ENCODE peak calls at places on chromosomes 7 and 10, in ten cellular contexts. One of them, this sample, is unnamed.

GRCh38 chr10:71512794-71513379 is 116.2 kb downstream of the CDH23 start:
- DNase-seq in WTC11: no peak
- DNase-seq in HCT116: peak; percentile 6
- DNase-seq in K562: no peak
- DNase-seq in endothelial cell of umbilical vein: no peak
- DNase-seq in HepG2: peak; percentile 33
- DNase-seq in SK-N-SH: peak; percentile 57
- DNase-seq in GM12878: no peak
- DNase-seq in H1: no peak
- DNase-seq in A549: no peak
- DNase-seq in this sample: no peak

GRCh38 chr10:76554478-76554877 is 1083.1 kb downstream of the KCNMA1 start:
- DNase-seq in WTC11: no peak
- DNase-seq in HCT116: no peak
- DNase-seq in K562: no peak
- DNase-seq in endothelial cell of umbilical vein: no peak
- DNase-seq in HepG2: no peak
- DNase-seq in SK-N-SH: no peak
- DNase-seq in GM12878: no peak
- DNase-seq in H1: no peak
- DNase-seq in A549: no peak
- DNase-seq in this sample: no peak

GRCh38 chr7:122412886-122413285 is 108.3 kb upstream of the FEZF1 start:
- DNase-seq in WTC11: no peak
- DNase-seq in HCT116: no peak
- DNase-seq in K562: no peak
- DNase-seq in endothelial cell of umbilical vein: no peak
- DNase-seq in HepG2: no peak
- DNase-seq in SK-N-SH: no peak
- DNase-seq in GM12878: no peak
- DNase-seq in H1: no peak
- DNase-seq in A549: no peak
- DNase-seq in this sample: peak; percentile 18

GRCh38 chr7:540579-540978 is 20.9 kb upstream of the PDGFA start:
- DNase-seq in WTC11: no peak
- DNase-seq in HCT116: no peak
- DNase-seq in K562: no peak
- DNase-seq in endothelial cell of umbilical vein: no peak
- DNase-seq in HepG2: no peak
- DNase-seq in SK-N-SH: no peak
- DNase-seq in GM12878: no peak
- DNase-seq in H1: no peak
- DNase-seq in A549: no peak
- DNase-seq in this sample: no peak

GRCh38 chr7:134618756-134619530 is 27.7 kb upstream of the BPGM start:
- DNase-seq in WTC11: no peak
- DNase-seq in HCT116: no peak
- DNase-seq in K562: no peak
- DNase-seq in endothelial cell of umbilical vein: peak; percentile 32
- DNase-seq in HepG2: no peak
- DNase-seq in SK-N-SH: no peak
- DNase-seq in GM12878: no peak
- DNase-seq in H1: no peak
- DNase-seq in A549: no peak
- DNase-seq in this sample: no peak

GRCh38 chr10:63630085-63630927 is 109.1 kb downstream of the REEP3 start:
- DNase-seq in WTC11: peak; percentile 92
- DNase-seq in HCT116: peak; percentile 63
- DNase-seq in K562: peak; percentile 96
- DNase-seq in endothelial cell of umbilical vein: peak; percentile 80
- DNase-seq in HepG2: peak; percentile 69
- DNase-seq in SK-N-SH: peak; percentile 92
- DNase-seq in GM12878: peak; percentile 43
- DNase-seq in H1: peak; percentile 84
- DNase-seq in A549: peak; percentile 93
- DNase-seq in this sample: peak; percentile 98

GRCh38 chr7:73521636-73522080 is 435 bp downstream of the BAZ1B start:
- DNase-seq in WTC11: peak; percentile 61
- DNase-seq in HCT116: no peak
- DNase-seq in K562: peak; percentile 92
- DNase-seq in endothelial cell of umbilical vein: no peak
- DNase-seq in HepG2: peak; percentile 13
- DNase-seq in SK-N-SH: peak; percentile 94
- DNase-seq in GM12878: no peak
- DNase-seq in H1: peak; percentile 75
- DNase-seq in A549: no peak
- DNase-seq in this sample: no peak

GRCh38 chr10:72424561-72424960 is 69.8 kb upstream of the DNAJB12 start:
- DNase-seq in WTC11: no peak
- DNase-seq in HCT116: no peak
- DNase-seq in K562: no peak
- DNase-seq in endothelial cell of umbilical vein: peak; percentile 50
- DNase-seq in HepG2: peak; percentile 5
- DNase-seq in SK-N-SH: no peak
- DNase-seq in GM12878: no peak
- DNase-seq in H1: no peak
- DNase-seq in A549: no peak
- DNase-seq in this sample: no peak

GRCh38 chr10:82813856-82814255 is 938.9 kb downstream of the NRG3 start:
- DNase-seq in WTC11: no peak
- DNase-seq in HCT116: no peak
- DNase-seq in K562: no peak
- DNase-seq in endothelial cell of umbilical vein: peak; percentile 37
- DNase-seq in HepG2: peak; percentile 2
- DNase-seq in SK-N-SH: no peak
- DNase-seq in GM12878: no peak
- DNase-seq in H1: no peak
- DNase-seq in A549: no peak
- DNase-seq in this sample: peak; percentile 21

GRCh38 chr10:88791924-88792323 is 10.6 kb upstream of the LIPM start:
- DNase-seq in WTC11: peak; percentile 34
- DNase-seq in HCT116: peak; percentile 32
- DNase-seq in K562: no peak
- DNase-seq in endothelial cell of umbilical vein: peak; percentile 33
- DNase-seq in HepG2: peak; percentile 8
- DNase-seq in SK-N-SH: peak; percentile 19
- DNase-seq in GM12878: peak; percentile 17
- DNase-seq in H1: no peak
- DNase-seq in A549: peak; percentile 57
- DNase-seq in this sample: peak; percentile 58

GRCh38 chr10:103542764-103543616 is 49.5 kb downstream of the NEURL1 start:
- DNase-seq in WTC11: peak; percentile 45
- DNase-seq in HCT116: peak; percentile 46
- DNase-seq in K562: no peak
- DNase-seq in endothelial cell of umbilical vein: peak; percentile 66
- DNase-seq in HepG2: peak; percentile 14
- DNase-seq in SK-N-SH: peak; percentile 82
- DNase-seq in GM12878: peak; percentile 13
- DNase-seq in H1: no peak
- DNase-seq in A549: peak; percentile 48
- DNase-seq in this sample: peak; percentile 51

GRCh38 chr7:77575187-77575586 is 38.1 kb downstream of the PTPN12 start:
- DNase-seq in WTC11: no peak
- DNase-seq in HCT116: no peak
- DNase-seq in K562: no peak
- DNase-seq in endothelial cell of umbilical vein: no peak
- DNase-seq in HepG2: peak; percentile 89
- DNase-seq in SK-N-SH: no peak
- DNase-seq in GM12878: no peak
- DNase-seq in H1: no peak
- DNase-seq in A549: no peak
- DNase-seq in this sample: peak; percentile 68

GRCh38 chr7:108451296-108451848 is 4.9 kb downstream of the NRCAM start:
- DNase-seq in WTC11: no peak
- DNase-seq in HCT116: no peak
- DNase-seq in K562: no peak
- DNase-seq in endothelial cell of umbilical vein: peak; percentile 77
- DNase-seq in HepG2: no peak
- DNase-seq in SK-N-SH: no peak
- DNase-seq in GM12878: no peak
- DNase-seq in H1: no peak
- DNase-seq in A549: no peak
- DNase-seq in this sample: no peak

GRCh38 chr7:84469034-84469433 is 274.4 kb upstream of the SEMA3A start:
- DNase-seq in WTC11: no peak
- DNase-seq in HCT116: no peak
- DNase-seq in K562: no peak
- DNase-seq in endothelial cell of umbilical vein: peak; percentile 61
- DNase-seq in HepG2: no peak
- DNase-seq in SK-N-SH: no peak
- DNase-seq in GM12878: no peak
- DNase-seq in H1: no peak
- DNase-seq in A549: no peak
- DNase-seq in this sample: no peak
- TF ChIP-seq MAX in WTC11: no peak
- TF ChIP-seq MAX in HCT116: no peak
- TF ChIP-seq MAX in K562: no peak
- TF ChIP-seq MAX in endothelial cell of umbilical vein: no peak
- TF ChIP-seq MAX in HepG2: no peak
- TF ChIP-seq MAX in SK-N-SH: no peak
- TF ChIP-seq MAX in GM12878: no peak
- TF ChIP-seq MAX in H1: no peak
- TF ChIP-seq MAX in A549: no peak
- TF ChIP-seq MAX in this sample: no peak

DNA sequence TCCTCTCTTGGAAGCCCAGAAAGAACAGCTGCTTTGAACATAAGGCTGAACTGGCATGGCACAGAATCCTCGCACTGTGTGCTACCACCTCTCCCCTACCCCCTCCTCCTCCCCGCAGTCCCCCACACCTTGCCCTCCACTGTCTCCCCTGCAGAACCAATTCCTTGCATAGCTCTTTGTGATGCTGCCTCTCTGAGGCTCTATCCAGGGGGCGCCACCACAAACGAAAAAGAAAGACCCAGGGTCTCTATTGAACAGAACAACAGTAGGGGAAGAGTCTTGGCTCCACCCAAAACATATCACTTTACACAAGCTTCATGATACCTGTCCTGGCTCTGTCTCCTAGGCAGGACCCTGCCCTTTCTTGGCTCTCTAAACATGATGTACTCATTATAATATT is 26.2 kb upstream of the EBLN1 start:
- DNase-seq in WTC11: peak; percentile 49
- DNase-seq in HCT116: no peak
- DNase-seq in K562: no peak
- DNase-seq in endothelial cell of umbilical vein: no peak
- DNase-seq in HepG2: no peak
- DNase-seq in SK-N-SH: no peak
- DNase-seq in GM12878: no peak
- DNase-seq in H1: peak; percentile 58
- DNase-seq in A549: no peak
- DNase-seq in this sample: peak; percentile 2
- TF ChIP-seq CTCF in WTC11: no peak
- TF ChIP-seq CTCF in HCT116: peak; percentile 49
- TF ChIP-seq CTCF in K562: peak; percentile 17
- TF ChIP-seq CTCF in endothelial cell of umbilical vein: peak; percentile 9
- TF ChIP-seq CTCF in HepG2: no peak
- TF ChIP-seq CTCF in SK-N-SH: peak; percentile 15
- TF ChIP-seq CTCF in GM12878: no peak
- TF ChIP-seq CTCF in H1: peak; percentile 32
- TF ChIP-seq CTCF in A549: peak; percentile 20
- TF ChIP-seq CTCF in this sample: peak; percentile 18

GRCh38 chr7:36244429-36244828 is 91.4 kb downstream of the EEPD1 start:
- DNase-seq in WTC11: no peak
- DNase-seq in HCT116: no peak
- DNase-seq in K562: no peak
- DNase-seq in endothelial cell of umbilical vein: no peak
- DNase-seq in HepG2: no peak
- DNase-seq in SK-N-SH: no peak
- DNase-seq in GM12878: no peak
- DNase-seq in H1: no peak
- DNase-seq in A549: no peak
- DNase-seq in this sample: no peak

GRCh38 chr7:36249091-36249490 is 96.0 kb downstream of the EEPD1 start:
- DNase-seq in WTC11: no peak
- DNase-seq in HCT116: no peak
- DNase-seq in K562: no peak
- DNase-seq in endothelial cell of umbilical vein: no peak
- DNase-seq in HepG2: no peak
- DNase-seq in SK-N-SH: no peak
- DNase-seq in GM12878: no peak
- DNase-seq in H1: no peak
- DNase-seq in A549: no peak
- DNase-seq in this sample: no peak

GRCh38 chr7:36245900-36246299 is 92.8 kb downstream of the EEPD1 start:
- DNase-seq in WTC11: no peak
- DNase-seq in HCT116: no peak
- DNase-seq in K562: no peak
- DNase-seq in endothelial cell of umbilical vein: peak; percentile 44
- DNase-seq in HepG2: no peak
- DNase-seq in SK-N-SH: no peak
- DNase-seq in GM12878: no peak
- DNase-seq in H1: no peak
- DNase-seq in A549: no peak
- DNase-seq in this sample: no peak
- TF ChIP-seq MAX in WTC11: no peak
- TF ChIP-seq MAX in HCT116: no peak
- TF ChIP-seq MAX in K562: no peak
- TF ChIP-seq MAX in endothelial cell of umbilical vein: no peak
- TF ChIP-seq MAX in HepG2: no peak
- TF ChIP-seq MAX in SK-N-SH: no peak
- TF ChIP-seq MAX in GM12878: no peak
- TF ChIP-seq MAX in H1: no peak
- TF ChIP-seq MAX in A549: no peak
- TF ChIP-seq MAX in this sample: no peak

GRCh38 chr10:29537799-29538198 is 97.0 kb downstream of the SVIL start:
- DNase-seq in WTC11: no peak
- DNase-seq in HCT116: no peak
- DNase-seq in K562: no peak
- DNase-seq in endothelial cell of umbilical vein: no peak
- DNase-seq in HepG2: no peak
- DNase-seq in SK-N-SH: no peak
- DNase-seq in GM12878: no peak
- DNase-seq in H1: no peak
- DNase-seq in A549: no peak
- DNase-seq in this sample: no peak

GRCh38 chr10:29534590-29534989 is 100.2 kb downstream of the SVIL start:
- DNase-seq in WTC11: no peak
- DNase-seq in HCT116: no peak
- DNase-seq in K562: no peak
- DNase-seq in endothelial cell of umbilical vein: no peak
- DNase-seq in HepG2: no peak
- DNase-seq in SK-N-SH: no peak
- DNase-seq in GM12878: no peak
- DNase-seq in H1: no peak
- DNase-seq in A549: no peak
- DNase-seq in this sample: no peak

GRCh38 chr10:29533696-29534285 is 101.0 kb downstream of the SVIL start:
- DNase-seq in WTC11: no peak
- DNase-seq in HCT116: no peak
- DNase-seq in K562: no peak
- DNase-seq in endothelial cell of umbilical vein: no peak
- DNase-seq in HepG2: no peak
- DNase-seq in SK-N-SH: no peak
- DNase-seq in GM12878: no peak
- DNase-seq in H1: no peak
- DNase-seq in A549: peak; percentile 16
- DNase-seq in this sample: no peak

GRCh38 chr10:29535012-29535777 is 99.6 kb downstream of the SVIL start:
- DNase-seq in WTC11: peak; percentile 80
- DNase-seq in HCT116: peak; percentile 16
- DNase-seq in K562: peak; percentile 36
- DNase-seq in endothelial cell of umbilical vein: peak; percentile 55
- DNase-seq in HepG2: peak; percentile 93
- DNase-seq in SK-N-SH: peak; percentile 71
- DNase-seq in GM12878: no peak
- DNase-seq in H1: peak; percentile 87
- DNase-seq in A549: peak; percentile 80
- DNase-seq in this sample: peak; percentile 4

GRCh38 chr10:29535778-29536459 is 98.9 kb downstream of the SVIL start:
- DNase-seq in WTC11: no peak
- DNase-seq in HCT116: no peak
- DNase-seq in K562: no peak
- DNase-seq in endothelial cell of umbilical vein: no peak
- DNase-seq in HepG2: no peak
- DNase-seq in SK-N-SH: no peak
- DNase-seq in GM12878: no peak
- DNase-seq in H1: no peak
- DNase-seq in A549: no peak
- DNase-seq in this sample: no peak
- TF ChIP-seq CTCF in WTC11: peak; percentile 32
- TF ChIP-seq CTCF in HCT116: no peak
- TF ChIP-seq CTCF in K562: no peak
- TF ChIP-seq CTCF in endothelial cell of umbilical vein: no peak
- TF ChIP-seq CTCF in HepG2: no peak
- TF ChIP-seq CTCF in SK-N-SH: no peak
- TF ChIP-seq CTCF in GM12878: no peak
- TF ChIP-seq CTCF in H1: no peak
- TF ChIP-seq CTCF in A549: peak; percentile 30
- TF ChIP-seq CTCF in this sample: no peak